ENCODE peak calls at places on chromosomes 1 and 21, in ten cellular contexts. P, V, K, U, S, W, C, T, A and F are unnamed samples.

GRCh38 chr1:197399691-197400521 is 131.9 kb downstream of the CRB1 start:
- DNase-seq in T (peak; percentile 62), P (peak; percentile 44), A (peak; percentile 21), U (no peak), K (peak; percentile 42), S (no peak), W (no peak), V (peak; percentile 59), C (no peak), F (no peak)

GRCh38 chr1:31936278-31936965 is 1.7 kb downstream of the PTP4A2 start:
- DNase-seq in K (no peak), W (no peak), A (no peak), T (peak; percentile 46), P (no peak), C (no peak), V (no peak), U (no peak), S (no peak), F (no peak)

GRCh38 chr1:114346480-114347029 is 164.4 kb downstream of the TRIM33 start:
- DNase-seq in U (peak; percentile 98), S (peak; percentile 94), C (peak; percentile 98), T (peak; percentile 98), A (peak; percentile 77), W (peak; percentile 78), P (peak; percentile 78), V (peak; percentile 85), K (peak; percentile 97), F (peak; percentile 90)

GRCh38 chr1:79695133-79695532 is 688.6 kb upstream of the ADGRL4 start:
- DNase-seq in K (no peak), W (no peak), U (no peak), V (no peak), C (no peak), T (no peak), S (no peak), P (no peak), A (no peak), F (no peak)

GRCh38 chr1:215264649-215265048 is 182.1 kb downstream of the KCNK2 start:
- DNase-seq in W (no peak), V (no peak), S (no peak), C (no peak), U (no peak), P (no peak), A (no peak), K (no peak), T (no peak), F (no peak)

GRCh38 chr1:212284744-212285684 is at the start of gene PPP2R5A:
- DNase-seq in V (peak; percentile 100), S (peak; percentile 98), K (peak; percentile 98), T (peak; percentile 100), U (peak; percentile 100), A (peak; percentile 93), C (peak; percentile 98), W (peak; percentile 96), P (peak; percentile 98), F (peak; percentile 89)

GRCh38 chr1:8728464-8728863 is 89.0 kb downstream of the RERE start:
- DNase-seq in P (no peak), C (no peak), U (no peak), S (no peak), W (no peak), A (no peak), T (no peak), K (no peak), V (no peak), F (no peak)

GRCh38 chr1:51453010-51453409 is 66.1 kb downstream of the EPS15 start:
- DNase-seq in U (no peak), P (no peak), T (no peak), A (no peak), S (no peak), K (no peak), C (no peak), W (no peak), V (no peak), F (no peak)

GRCh38 chr21:34796518-34797201 is 127.9 kb downstream of the CLIC6 start:
- DNase-seq in K (no peak), S (no peak), T (peak; percentile 45), W (no peak), U (no peak), V (no peak), A (no peak), P (no peak), C (no peak), F (no peak)

GRCh38 chr1:85504417-85504816 is 39.5 kb upstream of the DDAH1 start:
- DNase-seq in P (no peak), K (peak; percentile 18), U (no peak), S (no peak), W (no peak), A (no peak), C (no peak), V (no peak), T (peak; percentile 69), F (no peak)

GRCh38 chr1:114755006-114755936 is 2.5 kb downstream of the CSDE1 start:
- DNase-seq in W (no peak), K (peak; percentile 9), U (no peak), S (no peak), P (no peak), A (no peak), C (no peak), T (peak; percentile 47), V (no peak), F (no peak)

GRCh38 chr1:166379447-166379846 is 212.6 kb upstream of the FAM78B start:
- DNase-seq in C (no peak), U (peak; percentile 44), W (no peak), K (no peak), V (no peak), P (no peak), A (no peak), S (no peak), T (no peak), F (no peak)

GRCh38 chr1:53602376-53602775 is 136.6 kb downstream of the GLIS1 start:
- DNase-seq in K (no peak), P (no peak), U (no peak), A (no peak), W (no peak), S (no peak), V (no peak), C (no peak), T (no peak), F (no peak)

GRCh38 chr1:204574856-204575145 is 58.6 kb downstream of the MDM4 start:
- DNase-seq in U (peak; percentile 78), S (no peak), T (no peak), K (no peak), P (no peak), C (no peak), A (peak; percentile 31), V (no peak), W (no peak), F (no peak)

GRCh38 chr1:20739225-20739624 is 6.7 kb upstream of the SH2D5 start:
- DNase-seq in V (no peak), W (no peak), K (peak; percentile 74), C (no peak), S (no peak), A (no peak), T (peak; percentile 83), U (no peak), P (no peak), F (no peak)

GRCh38 chr21:20592482-20592881 is 405.7 kb upstream of the NCAM2 start:
- DNase-seq in K (no peak), A (peak; percentile 74), T (no peak), C (no peak), U (no peak), S (no peak), W (no peak), P (no peak), V (no peak), F (no peak)

GRCh38 chr1:165137551-165138316 is 218.8 kb downstream of the LMX1A start:
- DNase-seq in U (no peak), K (no peak), S (no peak), W (no peak), T (no peak), C (peak; percentile 1), V (no peak), P (no peak), A (no peak), F (no peak)

GRCh38 chr1:158527190-158527815 is 26.9 kb downstream of the OR6Y1 start:
- DNase-seq in K (peak; percentile 20), W (no peak), A (peak; percentile 16), T (peak; percentile 54), S (no peak), C (no peak), P (no peak), V (no peak), U (no peak), F (no peak)

GRCh38 chr21:27129215-27129614 is 162.3 kb upstream of the ADAMTS5 start:
- DNase-seq in S (no peak), P (no peak), U (no peak), A (no peak), K (no peak), V (no peak), C (no peak), T (no peak), W (no peak), F (no peak)